ENCODE peak calls at places on chromosome 11, in seven cellular contexts. One of them, this sample, is unnamed.

GRCh38 chr11:74443071-74443864 is 24.1 kb downstream of the KCNE3 start:
- DNase-seq in naive B cell: no peak
- DNase-seq in Caco-2: no peak
- DNase-seq in MV-4-11: no peak
- DNase-seq in testis: no peak
- DNase-seq in stimulated activated CD4-positive, alpha-beta T cell treated with anti-CD3 and anti-CD28 coated beads, TNF-alpha, amount 100 ng/mL, for 4 hours: no peak
- DNase-seq in RKO: no peak
- DNase-seq in this sample: no peak

GRCh38 chr11:35614949-35615569 is 3.2 kb upstream of the FJX1 start:
- DNase-seq in MV-4-11: no peak
- DNase-seq in Caco-2: no peak
- DNase-seq in stimulated activated CD4-positive, alpha-beta T cell treated with anti-CD3 and anti-CD28 coated beads, TNF-alpha, amount 100 ng/mL, for 4 hours: no peak
- DNase-seq in RKO: no peak
- DNase-seq in testis: no peak
- DNase-seq in naive B cell: no peak
- DNase-seq in this sample: no peak

GRCh38 chr11:66247801-66248200 is 20.6 kb upstream of the RAB1B start:
- DNase-seq in MV-4-11: no peak
- DNase-seq in stimulated activated CD4-positive, alpha-beta T cell treated with anti-CD3 and anti-CD28 coated beads, TNF-alpha, amount 100 ng/mL, for 4 hours: no peak
- DNase-seq in Caco-2: no peak
- DNase-seq in naive B cell: no peak
- DNase-seq in testis: no peak
- DNase-seq in RKO: no peak
- DNase-seq in this sample: no peak

GRCh38 chr11:69649576-69649900 is 8.6 kb downstream of the CCND1 start:
- DNase-seq in naive B cell: no peak
- DNase-seq in Caco-2: peak; percentile 37
- DNase-seq in stimulated activated CD4-positive, alpha-beta T cell treated with anti-CD3 and anti-CD28 coated beads, TNF-alpha, amount 100 ng/mL, for 4 hours: no peak
- DNase-seq in RKO: no peak
- DNase-seq in MV-4-11: no peak
- DNase-seq in testis: no peak
- DNase-seq in this sample: no peak

GRCh38 chr11:63404536-63404935 is 35.0 kb downstream of the SLC22A9 start:
- DNase-seq in stimulated activated CD4-positive, alpha-beta T cell treated with anti-CD3 and anti-CD28 coated beads, TNF-alpha, amount 100 ng/mL, for 4 hours: no peak
- DNase-seq in testis: peak; percentile 16
- DNase-seq in RKO: no peak
- DNase-seq in naive B cell: no peak
- DNase-seq in Caco-2: no peak
- DNase-seq in MV-4-11: no peak
- DNase-seq in this sample: no peak

GRCh38 chr11:32385998-32386397 is 49.3 kb downstream of the WT1 start:
- DNase-seq in MV-4-11: peak; percentile 5
- DNase-seq in naive B cell: no peak
- DNase-seq in stimulated activated CD4-positive, alpha-beta T cell treated with anti-CD3 and anti-CD28 coated beads, TNF-alpha, amount 100 ng/mL, for 4 hours: no peak
- DNase-seq in RKO: peak; percentile 72
- DNase-seq in Caco-2: peak; percentile 54
- DNase-seq in testis: peak; percentile 51
- DNase-seq in this sample: no peak

GRCh38 chr11:77259681-77260080 is 41.8 kb downstream of the GDPD4 start:
- DNase-seq in testis: no peak
- DNase-seq in MV-4-11: no peak
- DNase-seq in RKO: no peak
- DNase-seq in Caco-2: no peak
- DNase-seq in stimulated activated CD4-positive, alpha-beta T cell treated with anti-CD3 and anti-CD28 coated beads, TNF-alpha, amount 100 ng/mL, for 4 hours: no peak
- DNase-seq in naive B cell: no peak
- DNase-seq in this sample: no peak

GRCh38 chr11:67615455-67616430 is 9.0 kb downstream of the NDUFV1 start:
- DNase-seq in testis: no peak
- DNase-seq in naive B cell: peak; percentile 37
- DNase-seq in RKO: peak; percentile 45
- DNase-seq in Caco-2: peak; percentile 66
- DNase-seq in MV-4-11: peak; percentile 21
- DNase-seq in stimulated activated CD4-positive, alpha-beta T cell treated with anti-CD3 and anti-CD28 coated beads, TNF-alpha, amount 100 ng/mL, for 4 hours: no peak
- DNase-seq in this sample: peak; percentile 67